ENCODE peak calls at places on chromosomes 1 and 21, in eight cellular contexts. Y is HCT116, J is K562, X is SK-N-SH, S is HepG2, B is endothelial cell of umbilical vein, P is H1, N is GM12878. T is an unnamed sample.

GRCh38 chr1:158998037-158998780 is 11.5 kb upstream of the IFI16 start:
- DNase-seq in Y (no peak), J (no peak), X (no peak), S (no peak), B (no peak), P (no peak), N (no peak), T (no peak)

GRCh38 chr1:183896466-183897026 is 91.6 kb downstream of the RGL1 start:
- DNase-seq in Y (no peak), J (no peak), X (no peak), S (no peak), B (no peak), P (no peak), N (no peak), T (no peak)

GRCh38 chr1:192167941-192168685 is 9.9 kb downstream of the RGS18 start:
- DNase-seq in Y (no peak), J (no peak), X (no peak), S (no peak), B (peak), P (no peak), N (no peak), T (no peak)

GRCh38 chr1:18041107-18041506 is 66.5 kb upstream of the IGSF21 start:
- DNase-seq in Y (no peak), J (no peak), X (no peak), S (no peak), B (no peak), P (no peak), N (no peak), T (no peak)

GRCh38 chr1:208179850-208180416 is 64.3 kb downstream of the PLXNA2 start:
- DNase-seq in Y (no peak), J (no peak), X (no peak), S (no peak), B (no peak), P (no peak), N (no peak), T (no peak)

GRCh38 chr1:15172405-15173259 is 19.1 kb downstream of the TMEM51 start:
- DNase-seq in Y (no peak), J (no peak), X (no peak), S (peak), B (no peak), P (no peak), N (no peak), T (no peak)

GRCh38 chr1:97243973-97244560 is 522.5 kb downstream of the PTBP2 start:
- DNase-seq in Y (peak), J (no peak), X (peak), S (no peak), B (peak), P (no peak), N (no peak), T (no peak)

GRCh38 chr1:227940791-227941241 is 6.9 kb downstream of the WNT9A start:
- DNase-seq in Y (no peak), J (no peak), X (no peak), S (no peak), B (no peak), P (no peak), N (no peak), T (no peak)

GRCh38 chr21:41000838-41001237 is 153.9 kb upstream of the DSCAM start:
- DNase-seq in Y (no peak), J (no peak), X (no peak), S (no peak), B (no peak), P (no peak), N (no peak), T (no peak)

GRCh38 chr1:4786061-4786460 is 131.7 kb downstream of the AJAP1 start:
- DNase-seq in Y (no peak), J (no peak), X (no peak), S (no peak), B (no peak), P (no peak), N (no peak), T (no peak)

GRCh38 chr1:41656088-41656487 is 171.6 kb upstream of the EDN2 start:
- DNase-seq in Y (no peak), J (no peak), X (no peak), S (no peak), B (no peak), P (no peak), N (no peak), T (no peak)

GRCh38 chr1:164768045-164768402 is 209.0 kb downstream of the PBX1 start:
- DNase-seq in Y (no peak), J (no peak), X (no peak), S (no peak), B (no peak), P (no peak), N (no peak), T (no peak)

DNA sequence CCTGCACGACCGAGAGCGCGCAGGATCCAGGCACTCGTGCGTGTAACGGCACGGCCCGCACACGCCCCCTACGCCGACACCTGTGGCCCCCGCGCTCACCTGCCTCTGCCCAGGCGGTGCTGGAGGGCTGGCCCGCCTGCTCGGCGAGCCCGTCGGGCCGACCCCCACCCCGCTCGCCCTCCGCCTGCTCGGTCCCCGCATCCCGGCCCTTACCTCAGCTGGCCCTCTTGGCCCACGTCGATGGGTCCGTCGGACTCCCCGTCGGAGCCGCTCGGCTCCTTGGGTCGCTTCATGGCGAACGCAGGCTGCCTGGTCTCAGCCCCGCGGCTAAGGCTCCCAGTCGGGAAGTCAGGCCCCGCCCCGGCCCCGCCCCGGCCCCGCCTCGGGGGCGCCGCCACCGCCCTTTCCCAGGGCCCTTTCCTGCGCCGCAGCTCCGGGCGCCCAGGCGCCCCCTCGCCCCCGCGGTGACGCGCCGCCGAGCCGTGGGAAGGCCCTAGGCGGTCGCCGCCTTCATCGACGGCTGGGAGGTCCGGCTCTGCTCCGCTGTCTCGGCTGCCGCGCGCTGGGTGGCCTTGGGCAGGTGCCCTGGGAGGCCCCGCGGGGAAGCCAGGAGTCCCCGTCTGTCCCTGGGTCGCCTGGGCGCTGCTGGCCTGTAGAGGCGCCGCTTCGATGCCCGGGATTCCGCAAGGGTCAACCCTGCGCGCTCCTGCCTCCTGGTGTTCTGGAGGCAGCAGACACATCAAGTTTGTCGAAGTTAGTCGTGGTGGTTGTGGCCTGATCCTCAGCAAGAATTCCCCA is at the start of gene HEYL:
- DNase-seq in Y (peak), J (peak), X (no peak), S (peak), B (no peak), P (peak), N (no peak), T (no peak)
- H3K9ac ChIP-seq in Y (peak), J (peak), X (no peak), S (no peak), B (no peak), P (peak), N (no peak), T (no peak)

DNA sequence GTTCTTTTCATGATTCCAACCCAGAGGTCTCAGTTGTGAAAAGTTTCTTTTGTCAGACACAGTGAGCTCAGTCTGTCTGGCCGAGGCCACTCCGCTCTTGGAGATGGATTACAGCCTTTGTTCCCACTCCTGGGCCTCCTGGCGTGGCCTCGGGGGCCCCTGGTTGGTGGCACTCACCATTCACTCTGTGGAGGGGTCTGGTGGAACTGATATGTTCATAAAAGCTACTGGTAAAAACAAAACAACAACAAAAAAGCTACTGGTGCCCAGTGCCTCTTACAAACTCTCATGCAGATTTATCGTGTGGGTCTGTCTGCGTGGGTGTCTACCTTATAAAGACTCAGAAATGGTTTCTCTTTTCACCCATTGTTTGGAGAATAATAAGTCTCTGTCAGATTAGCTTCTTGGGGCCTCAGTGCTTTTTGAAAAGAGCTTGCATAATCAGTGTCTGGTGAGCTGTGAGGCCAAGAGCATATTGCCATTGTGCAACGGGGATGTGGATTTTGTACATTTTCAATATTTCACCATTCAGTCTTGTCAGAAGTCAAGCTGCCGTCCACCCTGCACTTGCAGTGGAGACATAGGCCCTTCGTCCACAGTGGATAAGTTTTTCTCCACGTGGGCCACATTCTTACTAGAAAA is 86.7 kb downstream of the GALNT2 start:
- DNase-seq in Y (no peak), J (no peak), X (no peak), S (peak), B (no peak), P (no peak), N (no peak), T (no peak)
- H3K27ac ChIP-seq in Y (no peak), J (peak), X (no peak), S (peak), B (no peak), P (no peak), N (no peak), T (peak)

GRCh38 chr1:22224091-22224490 is 81.2 kb upstream of the WNT4 start:
- DNase-seq in Y (no peak), J (no peak), X (no peak), S (no peak), B (no peak), P (no peak), N (no peak), T (no peak)
- TF ChIP-seq POLR2AphosphoS5 in Y (no peak), J (no peak), X (no peak), S (no peak), B (no peak), P (no peak), N (no peak), T (no peak)

DNA sequence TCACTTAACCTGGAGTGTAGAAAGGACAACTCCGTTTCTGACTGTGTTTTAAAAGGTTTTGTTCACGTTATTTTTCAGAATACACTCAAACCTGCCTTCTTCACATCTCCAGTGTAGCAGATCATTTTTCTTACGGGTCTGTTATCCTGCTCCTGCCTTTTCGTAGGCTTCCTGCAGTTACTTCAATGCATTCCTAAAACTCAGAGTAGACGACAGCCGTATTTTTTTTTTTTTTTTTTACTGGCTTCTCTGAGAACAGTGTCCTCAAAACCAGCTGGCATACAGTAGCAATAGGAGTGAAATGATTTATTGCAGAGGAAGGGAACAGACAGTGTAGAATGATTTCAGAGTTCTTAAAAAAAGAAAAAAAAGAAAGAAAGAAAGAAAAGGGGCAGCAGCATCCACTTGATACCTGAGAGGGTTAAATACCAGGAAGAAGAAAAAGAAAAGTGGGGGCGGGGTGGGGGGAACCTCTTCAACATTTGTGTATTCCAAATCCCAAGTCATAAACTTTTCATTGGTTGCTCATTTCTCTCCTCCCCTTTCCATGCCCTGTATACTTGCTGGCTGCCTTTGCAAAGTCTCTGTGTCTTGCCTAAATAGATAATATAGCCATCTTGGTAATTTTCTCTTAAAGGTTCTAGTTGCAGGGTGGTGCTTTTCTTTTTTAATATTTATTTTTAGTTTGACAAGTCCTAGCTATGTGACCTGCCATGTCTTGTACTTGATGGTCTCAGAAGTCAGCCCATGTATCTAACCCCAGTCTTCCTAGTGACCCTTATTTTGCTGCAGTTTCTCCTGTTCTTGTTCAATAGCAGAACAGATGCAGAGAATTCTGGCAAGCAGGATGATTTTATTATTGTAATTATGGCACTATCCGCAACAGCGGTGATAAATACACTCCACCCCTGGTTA is 2.8 kb downstream of the TGFB2 start:
- DNase-seq in Y (no peak), J (no peak), X (no peak), S (no peak), B (peak), P (peak), N (no peak), T (no peak)
- H3K9ac ChIP-seq in Y (no peak), J (no peak), X (peak), S (no peak), B (peak), P (no peak), N (no peak), T (no peak)

DNA sequence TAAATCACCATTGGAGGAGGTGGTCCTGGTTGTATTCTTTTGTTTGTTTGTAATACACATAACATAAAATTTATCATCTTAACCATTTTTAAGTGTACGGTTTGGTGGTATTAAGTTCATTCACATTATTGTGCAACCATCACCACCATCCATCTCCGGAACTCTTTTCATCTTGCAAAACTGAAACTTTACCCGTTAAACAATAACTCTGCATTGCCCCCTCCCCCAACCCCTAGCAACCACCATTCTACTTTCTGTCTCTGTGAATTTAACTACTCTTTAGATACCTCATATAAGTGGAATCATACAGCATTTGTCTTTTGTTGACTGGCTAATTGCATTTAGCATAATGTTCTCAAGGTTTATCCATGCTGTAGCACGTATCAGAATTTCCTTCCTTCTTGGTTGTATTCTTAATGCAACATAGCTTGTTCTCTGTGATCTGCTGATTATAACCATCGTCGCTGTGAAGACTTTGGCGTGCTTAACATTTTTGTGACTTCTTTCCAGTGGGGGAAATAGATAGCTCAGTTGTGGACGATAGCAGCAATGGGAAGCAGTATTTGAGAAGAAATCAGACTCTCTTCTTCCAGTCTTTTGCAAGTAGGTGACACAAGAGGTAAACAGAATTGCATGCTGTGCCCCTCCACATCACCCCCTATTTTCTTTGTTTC is 117.5 kb upstream of the HOOK1 start:
- DNase-seq in Y (no peak), J (no peak), X (no peak), S (peak), B (peak), P (no peak), N (no peak), T (no peak)
- H3K27ac ChIP-seq in Y (no peak), J (no peak), X (no peak), S (peak), B (no peak), P (no peak), N (peak), T (no peak)

GRCh38 chr1:160131803-160132565 is 16.4 kb downstream of the ATP1A2 start:
- DNase-seq in Y (no peak), J (no peak), X (no peak), S (peak), B (no peak), P (no peak), N (no peak), T (no peak)
- TF ChIP-seq POLR2AphosphoS5 in Y (no peak), J (no peak), X (no peak), S (no peak), B (no peak), P (no peak), N (no peak), T (no peak)

DNA sequence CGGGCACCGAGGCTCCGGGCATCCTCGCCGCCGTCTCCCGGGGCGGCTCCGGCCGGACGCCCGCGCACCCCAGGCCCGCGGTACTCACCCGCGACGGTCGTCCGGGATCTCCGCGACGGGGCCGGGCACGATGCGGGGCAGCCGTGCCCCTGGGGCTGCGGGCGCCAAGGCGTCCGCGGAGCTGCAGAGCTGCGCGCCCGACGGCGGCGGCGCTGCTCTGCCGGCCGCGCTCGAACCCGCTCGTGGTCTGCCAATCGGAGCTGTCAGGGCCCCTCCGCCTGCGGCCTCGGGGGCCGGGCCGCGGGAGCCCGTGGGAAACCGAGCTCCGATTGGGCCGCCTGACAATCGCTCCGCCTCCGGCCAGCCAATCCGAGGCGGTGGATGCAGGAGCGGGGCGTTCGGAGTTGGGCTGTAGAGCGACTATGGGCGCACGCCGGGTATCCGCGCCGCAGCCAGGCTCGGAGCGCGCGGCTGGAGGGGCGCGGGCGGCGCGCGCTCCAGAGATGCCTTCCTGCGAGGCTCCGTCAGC is 100.6 kb upstream of the SOD1 start:
- DNase-seq in Y (peak), J (no peak), X (peak), S (no peak), B (peak), P (peak), N (peak), T (no peak)
- H3K9ac ChIP-seq in Y (peak), J (no peak), X (peak), S (no peak), B (no peak), P (peak), N (no peak), T (no peak)

T was measured in SK-N-MC.